ENCODE peak calls at places on chromosomes 11 and 22, in seven cellular contexts. B, Q, Z, M, U, Y and O are unnamed samples.

GRCh38 chr11:77800445-77800844 is 20.1 kb downstream of the RSF1 start:
- DNase-seq in B (no peak), Q (no peak), Z (no peak), M (no peak), U (no peak), Y (no peak), O (no peak)

GRCh38 chr11:65251476-65251875 is 10.3 kb upstream of the POLA2 start:
- DNase-seq in B (peak; percentile 22), Q (no peak), Z (no peak), M (no peak), U (no peak), Y (no peak), O (no peak)

GRCh38 chr11:86079421-86079820 is 10.5 kb upstream of the PICALM start:
- DNase-seq in B (no peak), Q (no peak), Z (no peak), M (no peak), U (no peak), Y (no peak), O (no peak)

GRCh38 chr11:88979641-88980040 is 86.1 kb downstream of the GRM5 start:
- DNase-seq in B (no peak), Q (no peak), Z (no peak), M (no peak), U (no peak), Y (no peak), O (no peak)

GRCh38 chr22:22995166-22995565 is 75.2 kb upstream of the GNAZ start:
- DNase-seq in B (no peak), Q (no peak), Z (no peak), M (no peak), U (no peak), Y (no peak), O (no peak)

GRCh38 chr22:38270091-38270972 is 2.5 kb downstream of the TMEM184B start:
- DNase-seq in B (peak; percentile 40), Q (no peak), Z (no peak), M (no peak), U (no peak), Y (no peak), O (no peak)

GRCh38 chr22:47376901-47377520 is 614.6 kb downstream of the TBC1D22A start:
- DNase-seq in B (no peak), Q (no peak), Z (no peak), M (no peak), U (no peak), Y (no peak), O (no peak)

GRCh38 chr22:27041745-27042144 is 384.4 kb downstream of the MIAT start:
- DNase-seq in B (no peak), Q (no peak), Z (no peak), M (no peak), U (no peak), Y (no peak), O (no peak)

GRCh38 chr11:61022311-61023085 is 51.0 kb downstream of the CD6 start:
- DNase-seq in B (no peak), Q (peak; percentile 75), Z (peak; percentile 36), M (no peak), U (no peak), Y (no peak), O (no peak)

GRCh38 chr11:95716266-95716665 is 73.3 kb downstream of the FAM76B start:
- DNase-seq in B (peak; percentile 41), Q (no peak), Z (no peak), M (no peak), U (no peak), Y (no peak), O (no peak)

GRCh38 chr11:35165416-35166368 is 26.7 kb downstream of the CD44 start:
- DNase-seq in B (peak; percentile 75), Q (no peak), Z (peak; percentile 92), M (peak; percentile 98), U (peak; percentile 89), Y (peak; percentile 91), O (peak; percentile 86)

GRCh38 chr11:34296412-34296811 is 61.4 kb downstream of the ABTB2 start:
- DNase-seq in B (no peak), Q (no peak), Z (no peak), M (no peak), U (no peak), Y (no peak), O (no peak)

GRCh38 chr11:75577198-75577597 is 15.1 kb downstream of the SERPINH1 start:
- DNase-seq in B (peak; percentile 75), Q (no peak), Z (peak; percentile 27), M (no peak), U (peak; percentile 46), Y (peak; percentile 59), O (peak; percentile 53)

GRCh38 chr11:115612331-115612730 is 108.1 kb upstream of the CADM1 start:
- DNase-seq in B (peak; percentile 46), Q (no peak), Z (no peak), M (no peak), U (no peak), Y (no peak), O (no peak)

GRCh38 chr11:93743316-93743715 is 1.8 kb downstream of the C11orf54 start:
- DNase-seq in B (no peak), Q (no peak), Z (no peak), M (no peak), U (no peak), Y (no peak), O (no peak)

GRCh38 chr22:46464701-46465347 is 72.6 kb downstream of the CELSR1 start:
- DNase-seq in B (no peak), Q (no peak), Z (no peak), M (no peak), U (no peak), Y (no peak), O (no peak)

GRCh38 chr11:110896358-110896757 is 184.1 kb upstream of the ARHGAP20 start:
- DNase-seq in B (peak; percentile 81), Q (no peak), Z (no peak), M (no peak), U (no peak), Y (no peak), O (no peak)

GRCh38 chr11:128802358-128802981 is 64.6 kb downstream of the KCNJ1 start:
- DNase-seq in B (no peak), Q (no peak), Z (no peak), M (no peak), U (no peak), Y (no peak), O (no peak)

GRCh38 chr22:19483481-19484244 is 3.9 kb downstream of the CDC45 start:
- DNase-seq in B (no peak), Q (no peak), Z (no peak), M (no peak), U (no peak), Y (no peak), O (no peak)

GRCh38 chr22:44050766-44051747 is 27.0 kb downstream of the PARVB start:
- DNase-seq in B (no peak), Q (no peak), Z (no peak), M (no peak), U (no peak), Y (no peak), O (no peak)

GRCh38 chr22:24962094-24962493 is 9.6 kb downstream of the KIAA1671 start:
- DNase-seq in B (no peak), Q (no peak), Z (no peak), M (no peak), U (no peak), Y (no peak), O (no peak)

GRCh38 chr22:37560682-37561208 is 465 bp downstream of the CDC42EP1 start:
- DNase-seq in B (peak; percentile 71), Q (no peak), Z (no peak), M (no peak), U (no peak), Y (no peak), O (no peak)

GRCh38 chr22:40609216-40609615 is 27.3 kb downstream of the MRTFA start:
- DNase-seq in B (no peak), Q (no peak), Z (no peak), M (no peak), U (no peak), Y (no peak), O (no peak)

GRCh38 chr11:75627879-75628668 is 40.8 kb downstream of the MAP6 start:
- DNase-seq in B (peak; percentile 22), Q (no peak), Z (no peak), M (no peak), U (no peak), Y (no peak), O (no peak)

GRCh38 chr11:76810151-76810853 is 27.1 kb downstream of the TSKU start:
- DNase-seq in B (peak; percentile 68), Q (no peak), Z (no peak), M (peak; percentile 49), U (no peak), Y (peak; percentile 12), O (no peak)

GRCh38 chr11:4697583-4697982 is at the start of gene OR51E2:
- DNase-seq in B (peak; percentile 37), Q (peak; percentile 54), Z (no peak), M (no peak), U (no peak), Y (no peak), O (no peak)